ENCODE peak calls at places on chromosomes 13 and 19, in four cellular contexts. E, J, M and X are unnamed samples.
A peak's percentile ranks its signal among the peaks of the same experiment; 100 is the strongest.

GRCh38 chr13:101631403-101631802 is 178.9 kb downstream of the ITGBL1 start:
- DNase-seq in J (no peak), M (no peak), E (no peak), X (no peak)

GRCh38 chr13:19759669-19760068 is 23.1 kb downstream of the PSPC1 start:
- DNase-seq in M (no peak), J (no peak), E (no peak), X (no peak)

GRCh38 chr13:112940236-112940635 is 28.8 kb upstream of the MCF2L start:
- DNase-seq in M (no peak), E (no peak), J (no peak), X (no peak)

GRCh38 chr19:13830761-13831481 is 35.7 kb downstream of the ZSWIM4 start:
- DNase-seq in E (no peak), J (no peak), M (no peak), X (no peak)

GRCh38 chr19:48813123-48813911 is 2.5 kb upstream of the BCAT2 start:
- DNase-seq in J (peak; percentile 49), E (no peak), M (no peak), X (no peak)

GRCh38 chr19:35994868-35995654 is at the start of gene SDHAF1:
- DNase-seq in J (peak; percentile 99), M (peak; percentile 98), E (peak; percentile 98), X (peak; percentile 61)

GRCh38 chr19:41696402-41697197 is 8.5 kb upstream of the CEACAM7 start:
- DNase-seq in E (no peak), M (peak; percentile 48), J (no peak), X (no peak)

GRCh38 chr13:93476175-93476574 is 249.6 kb downstream of the GPC6 start:
- DNase-seq in E (no peak), M (no peak), J (no peak), X (no peak)

GRCh38 chr13:51034906-51035305 is 76.2 kb downstream of the C13orf42 start:
- DNase-seq in M (no peak), E (no peak), J (no peak), X (no peak)

GRCh38 chr13:43815204-43815603 is 28.4 kb upstream of the ENOX1 start:
- DNase-seq in J (no peak), M (no peak), E (no peak), X (peak; percentile 85)

GRCh38 chr19:5992756-5993155 is 14.8 kb upstream of the RANBP3 start:
- DNase-seq in E (no peak), J (no peak), M (no peak), X (no peak)
- H3K4me3 ChIP-seq in E (no peak overlapping the region), J (no peak overlapping the region), M (no peak overlapping the region), X (no peak overlapping the region)

DNA sequence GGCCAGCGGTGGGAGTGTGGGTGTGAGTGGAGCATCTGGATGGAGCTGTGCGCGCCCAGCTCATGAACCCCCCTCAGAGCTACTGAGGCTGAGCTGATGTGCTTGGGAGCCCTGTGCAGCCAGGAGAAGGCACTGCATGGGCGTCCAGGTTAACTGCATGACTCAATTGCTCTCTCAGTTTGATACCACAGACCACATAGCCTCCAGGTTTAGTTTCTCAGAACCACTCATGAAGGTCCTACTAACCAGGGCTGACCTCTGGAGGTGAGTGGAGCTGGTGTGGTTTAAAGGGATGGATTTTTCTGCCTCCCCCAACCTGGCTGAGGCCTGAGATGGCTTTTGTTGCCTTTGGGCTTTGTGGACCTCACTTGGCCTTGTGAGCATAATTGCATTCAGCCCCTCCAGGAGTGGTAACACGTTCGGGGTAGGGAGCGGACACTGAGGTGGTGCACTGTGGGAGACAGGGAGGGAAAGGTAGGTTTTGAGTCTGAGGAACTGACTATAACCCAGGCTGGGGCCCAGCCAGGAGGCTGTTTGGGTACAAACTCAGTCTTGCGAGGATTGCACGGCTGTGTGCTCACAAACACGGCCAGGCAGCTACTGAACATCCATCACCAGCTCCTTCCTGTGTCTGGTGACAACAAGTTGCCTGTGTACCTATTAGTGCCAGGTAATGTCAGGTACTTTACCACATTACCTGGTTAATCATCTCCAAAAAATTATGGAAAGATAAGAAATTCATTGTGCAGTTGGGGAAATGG is 97.5 kb downstream of the RGCC start:
- DNase-seq in E (no peak), J (no peak), M (no peak), X (no peak)
- TF ChIP-seq CTCF in E (no peak), J (no peak), M (no peak), X (no peak)

DNA sequence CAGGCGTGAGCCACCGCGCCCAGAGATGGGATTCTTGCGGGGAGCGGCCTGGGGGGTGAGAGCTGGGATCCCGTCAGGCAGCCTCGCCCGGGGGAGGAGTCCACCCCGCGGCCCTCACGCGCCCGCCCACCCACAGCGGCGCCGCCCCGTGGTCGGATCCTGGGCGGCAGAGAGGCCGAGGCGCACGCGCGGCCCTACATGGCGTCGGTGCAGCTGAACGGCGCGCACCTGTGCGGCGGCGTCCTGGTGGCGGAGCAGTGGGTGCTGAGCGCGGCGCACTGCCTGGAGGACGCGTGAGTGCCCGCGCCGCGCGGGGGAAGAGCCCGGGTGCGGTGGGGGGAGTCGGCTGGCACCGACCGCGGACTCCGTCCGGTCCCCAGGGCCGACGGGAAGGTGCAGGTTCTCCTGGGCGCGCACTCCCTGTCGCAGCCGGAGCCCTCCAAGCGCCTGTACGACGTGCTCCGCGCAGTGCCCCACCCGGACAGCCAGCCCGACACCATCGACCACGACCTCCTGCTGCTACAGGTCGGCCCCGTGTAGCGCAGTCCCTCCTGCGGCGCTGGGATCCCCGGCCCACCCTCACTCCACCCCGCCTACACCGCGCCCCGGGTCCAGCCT is 1.1 kb downstream of the CFD start:
- DNase-seq in J (peak; percentile 87), M (peak; percentile 84), E (peak; percentile 72), X (no peak)
- H3K4me3 ChIP-seq in J (peak overlapping the region; percentile 55), M (peak overlapping the region; percentile 43), E (no peak overlapping the region), X (peak overlapping the region; percentile 35)

GRCh38 chr13:110949628-110950027 is 34.8 kb upstream of the ANKRD10 start:
- DNase-seq in E (no peak), J (no peak), M (no peak), X (no peak)
- TF ChIP-seq CTCF in E (no peak), J (no peak), M (no peak), X (no peak)

GRCh38 chr13:60028021-60028420 is 135.7 kb downstream of the DIAPH3 start:
- DNase-seq in J (no peak), M (no peak), E (no peak), X (no peak)
- H3K4me3 ChIP-seq in J (no peak overlapping the region), M (no peak overlapping the region), E (no peak overlapping the region), X (no peak overlapping the region)

GRCh38 chr13:108426893-108427292 is 157.4 kb downstream of the TNFSF13B start:
- DNase-seq in M (no peak), E (no peak), J (no peak), X (no peak)
- TF ChIP-seq CTCF in M (no peak), E (no peak), J (no peak), X (no peak)

GRCh38 chr13:39957868-39958676 is 302.6 kb downstream of the COG6 start:
- DNase-seq in J (no peak), M (no peak), E (no peak), X (no peak)
- H3K4me3 ChIP-seq in J (no peak overlapping the region), M (no peak overlapping the region), E (no peak overlapping the region), X (no peak overlapping the region)